ENCODE peak calls at places on chromosomes 16 and 17, in four cellular contexts. L is HFFc6, A is breast epithelium, H is left colon. B is an unnamed sample.

GRCh38 chr16:72434159-72434558 is 262.2 kb upstream of the PMFBP1 start:
- DNase-seq in L (peak; percentile 18), A (no peak), H (no peak), B (no peak)

GRCh38 chr16:72068930-72069329 is 5.9 kb downstream of the HPR start:
- DNase-seq in L (no peak), A (no peak), H (no peak), B (no peak)

GRCh38 chr17:4951486-4951885 is 567 bp downstream of the ENO3 start:
- DNase-seq in L (no peak), A (no peak), H (no peak), B (no peak)

GRCh38 chr16:50547340-50547865 is 793 bp upstream of the NKD1 start:
- DNase-seq in L (no peak), A (no peak), H (peak; percentile 47), B (peak; percentile 85)

GRCh38 chr17:29718446-29719039 is 95.8 kb upstream of the CORO6 start:
- DNase-seq in L (no peak), A (no peak), H (no peak), B (no peak)

GRCh38 chr16:14286381-14287230 is 215.5 kb downstream of the MRTFB start:
- DNase-seq in L (no peak), A (no peak), H (no peak), B (peak; percentile 46)

GRCh38 chr17:47611372-47612350 is 38.1 kb upstream of the KPNB1 start:
- DNase-seq in L (peak; percentile 15), A (no peak), H (no peak), B (no peak)

GRCh38 chr17:75507712-75508111 is 7.6 kb downstream of the CASKIN2 start:
- DNase-seq in L (no peak), A (no peak), H (no peak), B (no peak)

GRCh38 chr17:79485991-79486390 is 124.9 kb downstream of the RBFOX3 start:
- DNase-seq in L (no peak), A (no peak), H (no peak), B (no peak)

GRCh38 chr16:14301150-14302030 is 230.3 kb downstream of the MRTFB start:
- DNase-seq in L (no peak), A (no peak), H (peak; percentile 31), B (peak; percentile 60)

GRCh38 chr17:4837471-4838305 is 4.5 kb downstream of the MINK1 start:
- DNase-seq in L (no peak), A (no peak), H (no peak), B (no peak)

GRCh38 chr16:66800856-66801255 is 528 bp downstream of the TERB1 start:
- DNase-seq in L (no peak), A (no peak), H (no peak), B (no peak)

GRCh38 chr16:25063865-25064264 is 47.7 kb upstream of the LCMT1 start:
- DNase-seq in L (peak; percentile 49), A (no peak), H (no peak), B (no peak)

GRCh38 chr16:50296807-50297206 is 30.5 kb downstream of the ADCY7 start:
- DNase-seq in L (no peak), A (no peak), H (peak; percentile 11), B (no peak)

GRCh38 chr16:82263456-82264159 is 93.6 kb upstream of the MPHOSPH6 start:
- DNase-seq in L (peak; percentile 36), A (peak; percentile 54), H (peak; percentile 28), B (peak; percentile 69)

GRCh38 chr17:4950757-4951204 is at the start of gene ENO3:
- DNase-seq in L (no peak), A (no peak), H (no peak), B (no peak)

GRCh38 chr17:9811537-9811936 is 10.3 kb downstream of the GSG1L2 start:
- DNase-seq in L (no peak), A (no peak), H (no peak), B (no peak)

GRCh38 chr16:75733305-75734141 is 7.2 kb upstream of the CPHXL start:
- DNase-seq in L (peak; percentile 58), A (no peak), H (no peak), B (no peak)

GRCh38 chr17:34154916-34155730 is 100.0 kb upstream of the CCL2 start:
- DNase-seq in L (no peak), A (no peak), H (no peak), B (peak; percentile 45)

GRCh38 chr16:87138316-87138715 is 178.9 kb downstream of the C16orf95 start:
- DNase-seq in L (no peak), A (no peak), H (no peak), B (no peak)